ENCODE peak calls at places on chromosomes 12 and 14, in seven cellular contexts. K is IMR-90, O is AG04450, J is astrocyte of the spinal cord, L is type B pancreatic cell, X is cardiac muscle cell, T is bronchial epithelial cell. Z is an unnamed sample.

GRCh38 chr12:119749666-119750065 is 81.7 kb downstream of the PRKAB1 start:
- DNase-seq in J (peak), K (peak), L (no peak), T (no peak), O (no peak), X (peak), Z (no peak)

GRCh38 chr12:132194556-132194955 is 50.3 kb downstream of the NOC4L start:
- DNase-seq in X (no peak), J (no peak), L (no peak), T (no peak), O (no peak), K (no peak), Z (no peak)

GRCh38 chr14:28755930-28756895 is 10.4 kb upstream of the FOXG1 start:
- DNase-seq in X (no peak), O (no peak), K (no peak), J (no peak), T (no peak), L (no peak), Z (no peak)

GRCh38 chr12:17588968-17589367 is 501.0 kb downstream of the RERGL start:
- DNase-seq in O (no peak), X (no peak), L (no peak), T (peak), K (no peak), J (no peak), Z (no peak)

GRCh38 chr12:111304642-111305071 is 64.2 kb downstream of the PHETA1 start:
- DNase-seq in X (no peak), O (no peak), K (no peak), L (no peak), T (no peak), J (peak), Z (peak)

GRCh38 chr14:74658535-74659130 is 46.6 kb upstream of the LTBP2 start:
- DNase-seq in J (peak), K (peak), L (no peak), X (peak), T (peak), O (no peak), Z (no peak)

GRCh38 chr12:11555195-11555594 is 94.3 kb upstream of the ETV6 start:
- DNase-seq in O (no peak), X (no peak), K (no peak), T (no peak), L (no peak), J (no peak), Z (no peak)

GRCh38 chr12:101685121-101685520 is 12.3 kb upstream of the CHPT1 start:
- DNase-seq in K (no peak), T (no peak), O (no peak), J (peak), X (no peak), L (no peak), Z (no peak)

GRCh38 chr12:69105101-69105613 is 134.2 kb upstream of the CPSF6 start:
- DNase-seq in O (no peak), K (no peak), J (no peak), X (no peak), T (no peak), L (no peak), Z (no peak)

DNA sequence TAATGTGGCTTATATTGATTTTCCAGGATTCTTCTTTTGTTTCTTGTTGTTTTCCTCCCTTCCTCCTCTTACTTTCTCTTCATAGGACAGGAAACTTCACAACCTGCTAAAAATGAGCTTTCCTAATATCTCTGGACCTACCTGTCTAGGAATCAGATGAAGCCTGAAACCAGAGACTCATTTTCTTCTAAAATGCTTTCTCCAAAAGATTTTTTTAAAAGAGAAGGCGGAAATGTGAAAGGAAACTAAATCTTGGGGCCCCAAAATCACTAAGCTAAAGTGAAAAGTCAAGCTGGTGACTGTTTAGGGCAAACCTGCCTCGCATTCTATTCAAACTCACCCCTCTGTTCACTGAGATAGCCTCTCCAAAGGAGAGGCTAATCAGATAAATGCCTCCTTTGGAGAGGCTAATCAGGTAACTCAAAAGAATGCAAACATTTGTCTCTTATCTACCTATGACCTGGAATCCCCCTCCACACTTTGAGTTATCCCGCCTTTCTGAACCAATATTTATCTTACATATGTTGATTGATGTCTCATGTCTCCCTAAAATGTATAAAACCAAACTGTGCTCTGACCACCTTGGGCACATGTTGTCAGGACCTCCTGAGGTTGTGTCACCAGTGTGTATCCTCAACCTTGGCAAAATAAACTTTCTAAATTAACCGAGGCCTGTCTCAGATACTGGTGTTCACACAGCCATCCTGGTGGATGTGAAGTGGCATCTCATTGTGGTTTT is 72.7 kb upstream of the HECTD1 start:
- DNase-seq in X (no peak), T (no peak), K (no peak), O (no peak), L (no peak), J (no peak), Z (no peak)
- TF ChIP-seq CTCF in X (no peak), T (no peak), K (no peak), O (no peak), L (no peak), J (no peak), Z (no peak)

GRCh38 chr12:73529954-73530353 is 1007.7 kb upstream of the ATXN7L3B start:
- DNase-seq in O (no peak), L (no peak), J (no peak), T (no peak), X (no peak), K (no peak), Z (no peak)
- TF ChIP-seq CTCF in O (no peak), L (no peak), J (no peak), T (no peak), X (no peak), K (no peak), Z (no peak)

GRCh38 chr14:36449903-36450302 is 70.1 kb downstream of the NKX2-1 start:
- DNase-seq in L (no peak), O (no peak), X (no peak), K (no peak), T (no peak), J (no peak), Z (no peak)
- TF ChIP-seq CTCF in L (no peak), O (no peak), X (no peak), K (no peak), T (no peak), J (no peak), Z (no peak)

DNA sequence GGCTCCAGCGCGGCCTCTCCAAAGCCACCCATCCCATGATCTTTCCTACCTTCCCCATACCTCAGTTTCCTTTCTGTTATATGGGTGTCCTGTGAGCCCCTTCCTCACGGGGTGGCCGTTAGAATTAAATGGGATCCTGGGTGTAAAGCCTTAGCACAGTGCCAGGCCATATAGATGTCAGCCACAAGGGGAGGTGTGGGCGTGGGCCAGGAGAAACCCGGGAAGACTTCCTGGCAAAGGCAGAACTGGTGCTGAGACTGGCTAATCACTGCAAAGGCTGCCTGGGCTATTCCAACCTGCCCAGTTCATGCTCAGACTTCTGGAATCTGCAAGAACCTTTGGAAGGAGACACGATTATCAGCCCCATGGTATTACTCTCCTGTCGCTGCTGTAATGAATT is 11.0 kb upstream of the NCOR2 start:
- DNase-seq in K (no peak), J (no peak), X (no peak), T (no peak), O (no peak), L (no peak), Z (no peak)
- TF ChIP-seq CTCF in K (no peak), J (no peak), X (no peak), T (peak), O (peak), L (no peak), Z (no peak)

GRCh38 chr14:20681348-20682126 is 2.8 kb upstream of the RNASE4 start:
- DNase-seq in O (no peak), K (peak), X (peak), L (peak), J (peak), T (peak), Z (peak)

GRCh38 chr14:20682435-20683124 is 1.8 kb upstream of the RNASE4 start:
- DNase-seq in T (peak), K (peak), L (peak), J (peak), X (peak), O (no peak), Z (peak)

GRCh38 chr14:20680843-20681347 is 3.5 kb upstream of the RNASE4 start:
- DNase-seq in K (no peak), T (no peak), J (no peak), O (no peak), L (no peak), X (no peak), Z (peak)

GRCh38 chr14:20683125-20683895 is 1.1 kb upstream of the RNASE4 start:
- DNase-seq in K (peak), T (peak), L (peak), X (peak), O (peak), J (peak), Z (peak)

DNA sequence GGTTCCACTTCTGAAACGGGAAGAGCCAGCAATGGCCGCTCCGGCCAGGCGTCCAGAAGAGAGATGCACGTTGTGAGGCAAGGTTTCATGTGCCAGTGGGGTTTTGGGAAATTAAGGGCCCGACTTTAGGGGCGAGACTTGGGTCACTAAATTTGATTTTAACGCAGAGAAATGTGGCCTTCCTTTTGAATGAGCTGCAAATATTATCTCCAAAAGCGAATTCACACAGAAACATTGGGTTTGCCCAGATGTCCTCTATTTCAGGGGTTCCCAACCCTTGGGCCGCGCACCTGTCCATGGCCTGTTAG is 2.3 kb upstream of the RNASE4 start:
- DNase-seq in O (no peak), X (no peak), K (no peak), J (no peak), T (no peak), L (no peak), Z (no peak)
- TF ChIP-seq CTCF in O (no peak), X (peak), K (no peak), J (no peak), T (no peak), L (no peak), Z (no peak)

Z was measured in GM10248.